ENCODE peak calls at places on chromosomes 13 and 19, in eight cellular contexts. D is GM23338, I is cardiac fibroblast, L is left ventricle myocardium inferior, C is A673, K is body of pancreas, Y is ovary, E is PC-3. T is an unnamed sample.

GRCh38 chr13:63208811-63209210 is 1793.2 kb upstream of the PCDH20 start:
- DNase-seq in I (no peak), E (no peak), C (no peak), D (no peak), K (no peak), L (no peak), Y (no peak), T (no peak)

GRCh38 chr13:25111557-25111956 is 15.6 kb downstream of the PABPC3 start:
- DNase-seq in L (no peak), E (peak), D (no peak), C (no peak), K (no peak), Y (no peak), I (no peak), T (no peak)

GRCh38 chr13:65309906-65310305 is 1920.2 kb downstream of the PCDH9 start:
- DNase-seq in K (no peak), Y (no peak), D (no peak), L (no peak), E (no peak), C (no peak), I (no peak), T (no peak)

GRCh38 chr19:11570039-11570462 is 7.4 kb downstream of the ACP5 start:
- DNase-seq in E (no peak), L (no peak), C (no peak), I (no peak), K (no peak), Y (no peak), D (no peak), T (no peak)

GRCh38 chr19:10006335-10006708 is 4.0 kb downstream of the COL5A3 start:
- DNase-seq in D (no peak), Y (peak), I (peak), L (peak), K (peak), C (no peak), E (no peak), T (no peak)

GRCh38 chr19:3968556-3969434 is 2.1 kb downstream of the DAPK3 start:
- DNase-seq in E (peak), L (peak), D (peak), K (peak), Y (peak), C (peak), I (peak), T (peak)

GRCh38 chr13:31046711-31047279 is 114.3 kb downstream of the TEX26 start:
- DNase-seq in K (no peak), Y (peak), E (no peak), I (peak), C (peak), L (peak), D (no peak), T (no peak)

GRCh38 chr13:21148557-21149258 is 27.6 kb downstream of the SKA3 start:
- DNase-seq in I (no peak), Y (no peak), D (peak), L (no peak), E (no peak), C (no peak), K (no peak), T (no peak)

GRCh38 chr13:101700598-101700997 is 248.1 kb downstream of the ITGBL1 start:
- DNase-seq in Y (no peak), C (no peak), I (peak), K (no peak), E (no peak), D (no peak), L (no peak), T (no peak)

GRCh38 chr13:108326318-108326717 is 56.8 kb downstream of the TNFSF13B start:
- DNase-seq in D (peak), I (no peak), C (peak), Y (no peak), E (no peak), K (no peak), L (no peak), T (no peak)

GRCh38 chr19:10603084-10603872 is 16.2 kb upstream of the AP1M2 start:
- DNase-seq in D (peak), Y (peak), E (no peak), K (peak), I (peak), C (peak), L (peak), T (no peak)

GRCh38 chr13:31675521-31675953 is 63.8 kb upstream of the RXFP2 start:
- DNase-seq in D (no peak), C (no peak), E (no peak), Y (no peak), I (peak), L (no peak), K (no peak), T (no peak)

GRCh38 chr13:27076411-27076810 is 95.2 kb downstream of the USP12 start:
- DNase-seq in C (no peak), K (no peak), D (no peak), Y (no peak), L (no peak), E (no peak), I (peak), T (no peak)

GRCh38 chr13:24006520-24007248 is 109.4 kb upstream of the C1QTNF9B start:
- DNase-seq in Y (no peak), D (peak), I (no peak), K (no peak), C (no peak), E (no peak), L (no peak), T (no peak)

GRCh38 chr19:18097993-18098890 is 664 bp downstream of the MAST3 start:
- DNase-seq in E (no peak), C (no peak), I (no peak), L (no peak), Y (no peak), D (no peak), K (no peak), T (no peak)

GRCh38 chr13:32594339-32594738 is 8.1 kb downstream of the PDS5B start:
- DNase-seq in C (peak), K (no peak), I (peak), Y (no peak), E (peak), D (no peak), L (no peak), T (no peak)

GRCh38 chr13:100301418-100301817 is 212.5 kb downstream of the PCCA start:
- DNase-seq in D (no peak), L (no peak), I (peak), E (no peak), Y (no peak), C (peak), K (peak), T (no peak)

GRCh38 chr13:44181938-44182337 is 191.7 kb upstream of the SERP2 start:
- DNase-seq in E (peak), I (no peak), L (no peak), D (no peak), Y (no peak), K (no peak), C (no peak), T (no peak)

DNA sequence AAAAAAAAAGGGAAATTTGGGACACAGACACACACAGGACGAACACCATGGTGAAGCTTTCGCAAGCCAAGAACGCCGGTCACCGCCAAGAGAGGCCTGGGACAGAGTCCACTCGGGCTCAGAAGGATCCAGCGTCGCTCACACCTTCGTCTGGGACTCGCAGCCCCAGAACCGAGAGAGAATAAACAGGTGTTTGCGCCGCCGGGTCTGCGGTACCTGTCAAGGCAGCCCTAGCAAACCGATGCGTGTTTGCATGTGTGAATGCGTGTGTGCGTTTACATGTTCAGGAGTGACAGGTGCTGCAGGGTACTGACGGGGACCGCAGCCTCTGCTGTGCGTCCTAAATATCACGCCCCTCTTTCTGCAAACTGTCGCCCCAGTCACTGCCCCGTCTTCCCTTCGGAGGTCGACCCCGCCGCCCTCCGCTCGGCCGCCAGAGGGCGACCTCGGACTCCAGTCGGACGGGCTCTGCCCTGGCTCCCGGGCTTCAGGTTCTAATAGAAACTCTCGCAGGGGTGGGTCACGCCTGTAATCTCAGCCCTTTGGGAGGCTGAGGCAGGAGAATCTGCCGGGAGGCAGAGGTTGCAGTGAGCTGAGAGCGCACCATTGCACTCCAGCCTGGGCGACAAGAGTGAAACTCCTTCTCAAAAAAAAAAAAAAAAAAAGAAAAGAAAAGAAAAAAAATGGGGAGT is 11.8 kb upstream of the CSNK1G2 start:
- DNase-seq in K (peak), L (peak), D (peak), E (peak), I (peak), C (peak), Y (peak), T (no peak)
- H3K4me3 ChIP-seq in K (no peak), L (peak), D (peak), E (peak), I (peak), C (peak), Y (peak), T (no peak)

GRCh38 chr13:61255035-61255796 is 160.4 kb downstream of the PCDH20 start:
- DNase-seq in L (no peak), D (peak), Y (no peak), E (peak), I (peak), K (no peak), C (peak), T (no peak)
- TF ChIP-seq CTCF in L (peak), D (peak), Y (no peak), E (peak), I (peak), K (no peak), C (peak), T (no peak)

GRCh38 chr19:41706741-41707501 is 1.5 kb upstream of the CEACAM5 start:
- DNase-seq in L (peak), K (peak), C (peak), E (peak), Y (no peak), D (peak), I (peak), T (no peak)
- H3K4me3 ChIP-seq in L (peak), K (no peak), C (no peak), E (peak), Y (no peak), D (peak), I (no peak), T (no peak)

DNA sequence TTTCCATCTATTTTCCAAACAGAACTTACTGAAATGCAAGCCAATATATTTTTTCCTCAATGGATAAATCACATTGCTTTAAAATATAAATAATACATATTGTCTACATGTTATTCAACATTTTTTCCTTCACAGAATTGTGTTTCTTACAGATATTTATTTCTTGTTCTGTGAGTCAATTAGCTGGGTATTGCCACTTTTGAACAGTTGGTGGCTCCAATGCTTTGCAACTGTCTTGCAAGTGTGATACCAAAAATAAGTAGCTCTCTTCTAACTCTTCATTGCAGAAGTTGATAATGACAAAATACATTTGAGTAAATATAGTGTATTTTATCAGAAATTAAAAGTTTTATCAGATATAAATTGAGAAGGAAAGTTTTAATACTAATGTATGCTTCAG is 17.1 kb upstream of the GPC5 start:
- DNase-seq in Y (no peak), C (peak), E (peak), D (no peak), I (peak), K (no peak), L (no peak), T (no peak)
- TF ChIP-seq CTCF in Y (no peak), C (peak), E (peak), D (peak), I (peak), K (no peak), L (peak), T (peak)

GRCh38 chr19:2253106-2254051 is 2.8 kb downstream of the JSRP1 start:
- DNase-seq in K (no peak), E (no peak), D (peak), I (no peak), L (no peak), C (no peak), Y (no peak), T (no peak)
- H3K4me3 ChIP-seq in K (no peak), E (no peak), D (peak), I (no peak), L (peak), C (no peak), Y (no peak), T (no peak)

GRCh38 chr19:8611391-8611883 is 922 bp upstream of the ADAMTS10 start:
- DNase-seq in L (no peak), D (peak), K (no peak), Y (peak), E (no peak), I (peak), C (peak), T (no peak)
- TF ChIP-seq CTCF in L (no peak), D (no peak), K (no peak), Y (no peak), E (no peak), I (no peak), C (no peak), T (no peak)

T was measured in HFF-Myc.